ENCODE peak calls at places on chromosomes 5 and 9, in five cellular contexts. One of them, this sample, is unnamed.

GRCh38 chr5:10351199-10351881 is 2.2 kb upstream of the MARCHF6 start:
- DNase-seq in GM12878: no peak
- DNase-seq in type B pancreatic cell: no peak
- DNase-seq in GM12865: no peak
- DNase-seq in cardiac muscle cell: peak
- DNase-seq in this sample: no peak

GRCh38 chr5:36238896-36239295 is 2.8 kb downstream of the NADK2 start:
- DNase-seq in cardiac muscle cell: no peak
- DNase-seq in GM12878: no peak
- DNase-seq in GM12865: no peak
- DNase-seq in type B pancreatic cell: no peak
- DNase-seq in this sample: no peak

GRCh38 chr5:6393596-6394194 is 15.3 kb upstream of the MED10 start:
- DNase-seq in cardiac muscle cell: no peak
- DNase-seq in GM12865: peak
- DNase-seq in GM12878: no peak
- DNase-seq in type B pancreatic cell: peak
- DNase-seq in this sample: no peak

GRCh38 chr5:135561266-135561665 is 17.5 kb downstream of the CXCL14 start:
- DNase-seq in cardiac muscle cell: no peak
- DNase-seq in GM12865: no peak
- DNase-seq in type B pancreatic cell: no peak
- DNase-seq in GM12878: no peak
- DNase-seq in this sample: no peak

GRCh38 chr5:140075371-140075770 is 32.3 kb upstream of the NRG2 start:
- DNase-seq in GM12865: no peak
- DNase-seq in GM12878: no peak
- DNase-seq in cardiac muscle cell: no peak
- DNase-seq in type B pancreatic cell: no peak
- DNase-seq in this sample: peak

GRCh38 chr5:150440948-150441812 is 8.4 kb downstream of the RPS14 start:
- DNase-seq in GM12878: no peak
- DNase-seq in cardiac muscle cell: no peak
- DNase-seq in type B pancreatic cell: no peak
- DNase-seq in GM12865: no peak
- DNase-seq in this sample: no peak

GRCh38 chr5:82312373-82312856 is 34.3 kb upstream of the RPS23 start:
- DNase-seq in GM12878: no peak
- DNase-seq in GM12865: peak
- DNase-seq in type B pancreatic cell: no peak
- DNase-seq in cardiac muscle cell: peak
- DNase-seq in this sample: peak

GRCh38 chr9:126681336-126681735 is 67.6 kb downstream of the LMX1B start:
- DNase-seq in GM12865: no peak
- DNase-seq in GM12878: no peak
- DNase-seq in cardiac muscle cell: no peak
- DNase-seq in type B pancreatic cell: no peak
- DNase-seq in this sample: no peak

GRCh38 chr5:142753114-142753764 is 16.9 kb upstream of the ARHGAP26 start:
- DNase-seq in cardiac muscle cell: no peak
- DNase-seq in type B pancreatic cell: no peak
- DNase-seq in GM12878: no peak
- DNase-seq in GM12865: no peak
- DNase-seq in this sample: no peak

GRCh38 chr9:129343697-129344375 is 165.8 kb upstream of the IER5L start:
- DNase-seq in type B pancreatic cell: no peak
- DNase-seq in GM12878: no peak
- DNase-seq in GM12865: no peak
- DNase-seq in cardiac muscle cell: no peak
- DNase-seq in this sample: no peak

GRCh38 chr9:89410709-89411111 is 87.2 kb downstream of the SEMA4D start:
- DNase-seq in cardiac muscle cell: no peak
- DNase-seq in type B pancreatic cell: no peak
- DNase-seq in GM12878: peak
- DNase-seq in GM12865: peak
- DNase-seq in this sample: peak

DNA sequence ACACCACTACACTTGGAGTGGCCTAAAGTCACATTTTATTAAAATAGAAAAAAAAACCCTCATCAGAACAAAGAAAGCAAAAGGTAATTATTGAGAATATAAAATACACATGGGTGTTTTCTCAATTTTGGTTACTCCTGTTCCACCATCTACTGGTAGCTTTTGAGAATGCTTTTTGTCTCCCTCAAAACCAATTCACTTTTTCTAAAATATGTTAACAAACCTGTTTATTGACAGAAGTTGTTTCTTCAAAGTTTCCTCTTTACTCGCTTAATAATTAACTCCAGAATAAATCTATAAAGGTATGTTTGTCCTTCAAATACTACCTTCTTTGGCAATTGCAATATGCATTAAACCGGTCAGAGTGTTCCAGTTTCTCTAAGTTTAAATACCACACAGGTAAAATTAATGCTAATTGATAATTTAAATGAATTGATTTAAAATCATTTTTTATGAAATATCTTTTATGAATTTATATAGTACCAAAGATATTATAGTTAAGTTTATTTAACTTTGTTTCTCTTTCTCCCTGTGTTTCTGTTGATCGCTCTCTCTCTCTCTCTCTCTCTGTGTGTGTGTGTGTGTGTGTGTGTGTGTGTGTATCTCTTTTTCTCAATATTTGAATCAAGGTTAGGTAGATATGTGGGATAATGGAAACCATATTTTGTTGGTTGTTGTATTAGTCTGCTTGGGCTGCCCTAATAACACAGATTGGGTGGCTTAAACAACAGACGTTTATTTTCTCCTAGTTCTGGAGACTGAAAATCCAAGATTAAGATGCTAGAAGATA is 487.4 kb downstream of the PRDM9 start:
- DNase-seq in GM12878: no peak
- DNase-seq in cardiac muscle cell: no peak
- DNase-seq in GM12865: no peak
- DNase-seq in type B pancreatic cell: no peak
- DNase-seq in this sample: no peak
- TF ChIP-seq CTCF in GM12878: no peak
- TF ChIP-seq CTCF in cardiac muscle cell: no peak
- TF ChIP-seq CTCF in GM12865: no peak
- TF ChIP-seq CTCF in type B pancreatic cell: peak
- TF ChIP-seq CTCF in this sample: no peak

DNA sequence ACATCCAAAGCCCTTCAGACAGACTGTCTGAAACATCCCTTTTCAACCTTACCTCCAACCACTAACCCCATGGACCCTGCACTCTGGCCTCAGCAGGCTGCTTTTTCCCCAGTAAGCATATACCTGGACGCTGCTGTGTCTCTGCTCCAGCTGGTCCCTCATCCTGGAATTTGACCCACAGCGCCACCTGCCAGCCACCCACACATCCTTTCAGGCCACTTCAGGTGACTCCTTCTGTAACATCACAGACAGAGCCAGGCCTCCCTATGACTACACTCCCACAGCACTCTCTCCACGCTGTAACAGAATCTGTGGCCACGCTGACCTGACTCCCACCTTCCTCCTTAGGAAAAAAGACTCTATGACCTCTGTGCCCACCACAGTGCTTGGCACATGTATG is 3.4 kb downstream of the MGAT1 start:
- DNase-seq in GM12865: no peak
- DNase-seq in cardiac muscle cell: peak
- DNase-seq in type B pancreatic cell: no peak
- DNase-seq in GM12878: no peak
- DNase-seq in this sample: no peak
- TF ChIP-seq CTCF in GM12865: peak
- TF ChIP-seq CTCF in cardiac muscle cell: no peak
- TF ChIP-seq CTCF in type B pancreatic cell: peak
- TF ChIP-seq CTCF in GM12878: peak
- TF ChIP-seq CTCF in this sample: no peak

GRCh38 chr5:73154607-73155006 is 18.4 kb upstream of the TMEM174 start:
- DNase-seq in cardiac muscle cell: no peak
- DNase-seq in type B pancreatic cell: no peak
- DNase-seq in GM12878: no peak
- DNase-seq in GM12865: no peak
- DNase-seq in this sample: no peak

GRCh38 chr5:73160239-73160671 is 12.7 kb upstream of the TMEM174 start:
- DNase-seq in type B pancreatic cell: no peak
- DNase-seq in GM12878: peak
- DNase-seq in GM12865: peak
- DNase-seq in cardiac muscle cell: no peak
- DNase-seq in this sample: no peak

GRCh38 chr5:73157399-73158303 is 15.3 kb upstream of the TMEM174 start:
- DNase-seq in type B pancreatic cell: no peak
- DNase-seq in cardiac muscle cell: no peak
- DNase-seq in GM12878: no peak
- DNase-seq in GM12865: no peak
- DNase-seq in this sample: no peak

GRCh38 chr5:73155541-73156222 is 17.3 kb upstream of the TMEM174 start:
- DNase-seq in GM12878: no peak
- DNase-seq in type B pancreatic cell: no peak
- DNase-seq in cardiac muscle cell: no peak
- DNase-seq in GM12865: no peak
- DNase-seq in this sample: no peak

DNA sequence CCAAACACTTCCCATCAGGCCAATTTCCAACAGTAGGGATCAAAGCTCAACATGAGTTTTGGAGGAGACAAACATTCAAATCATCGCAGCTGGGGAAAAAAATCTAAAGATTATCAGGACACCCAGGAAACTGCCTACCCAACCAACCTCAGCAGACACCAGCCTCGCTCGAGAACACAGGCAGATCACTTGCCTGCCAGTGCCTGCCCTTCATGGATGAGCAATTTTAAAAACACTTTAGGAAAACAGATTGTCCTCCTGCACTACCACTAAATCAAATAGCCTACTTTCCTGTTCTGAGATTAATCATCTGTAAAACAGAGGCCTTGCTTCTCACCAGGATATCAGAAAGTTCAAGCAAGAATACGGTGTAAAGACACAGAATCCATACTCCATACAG is 14.7 kb upstream of the TMEM174 start:
- DNase-seq in type B pancreatic cell: no peak
- DNase-seq in GM12878: no peak
- DNase-seq in cardiac muscle cell: no peak
- DNase-seq in GM12865: no peak
- DNase-seq in this sample: no peak
- TF ChIP-seq CTCF in type B pancreatic cell: no peak
- TF ChIP-seq CTCF in GM12878: no peak
- TF ChIP-seq CTCF in cardiac muscle cell: no peak
- TF ChIP-seq CTCF in GM12865: no peak
- TF ChIP-seq CTCF in this sample: no peak

GRCh38 chr9:92686954-92687353 is 17.0 kb upstream of the IPPK start:
- DNase-seq in GM12865: no peak
- DNase-seq in type B pancreatic cell: peak
- DNase-seq in GM12878: no peak
- DNase-seq in cardiac muscle cell: no peak
- DNase-seq in this sample: no peak
- TF ChIP-seq CTCF in GM12865: no peak
- TF ChIP-seq CTCF in type B pancreatic cell: peak
- TF ChIP-seq CTCF in GM12878: peak
- TF ChIP-seq CTCF in cardiac muscle cell: peak
- TF ChIP-seq CTCF in this sample: no peak

GRCh38 chr5:73974871-73975351 is 348.9 kb downstream of the ARHGEF28 start:
- DNase-seq in type B pancreatic cell: no peak
- DNase-seq in GM12878: no peak
- DNase-seq in GM12865: no peak
- DNase-seq in cardiac muscle cell: no peak
- DNase-seq in this sample: no peak
- TF ChIP-seq CTCF in type B pancreatic cell: no peak
- TF ChIP-seq CTCF in GM12878: no peak
- TF ChIP-seq CTCF in GM12865: no peak
- TF ChIP-seq CTCF in cardiac muscle cell: no peak
- TF ChIP-seq CTCF in this sample: no peak

GRCh38 chr5:174523311-174524159 is 200.8 kb upstream of the MSX2 start:
- DNase-seq in GM12878: no peak
- DNase-seq in GM12865: no peak
- DNase-seq in type B pancreatic cell: no peak
- DNase-seq in cardiac muscle cell: no peak
- DNase-seq in this sample: no peak
- TF ChIP-seq CTCF in GM12878: no peak
- TF ChIP-seq CTCF in GM12865: no peak
- TF ChIP-seq CTCF in type B pancreatic cell: peak
- TF ChIP-seq CTCF in cardiac muscle cell: no peak
- TF ChIP-seq CTCF in this sample: no peak

This sample was measured in GM13976.